ENCODE peak calls at places on chromosomes 12 and 14, in five cellular contexts. X, M, E, A and J are unnamed samples. For H3K4me1, the result is how much of the 10 kb centered on the place peaks cover.

GRCh38 chr12:27305673-27306504 is 26.7 kb upstream of the BMAL2 start:
- DNase-seq in X (peak), M (peak), E (no peak), A (no peak), J (no peak)

GRCh38 chr12:39442895-39443703 is at the start of gene KIF21A:
- DNase-seq in X (peak), M (peak), E (peak), A (peak), J (peak)

GRCh38 chr14:22900088-22900799 is 17.2 kb downstream of the REM2 start:
- DNase-seq in X (peak), M (peak), E (peak), A (peak), J (peak)

GRCh38 chr12:80857311-80857710 is 80.4 kb downstream of the LIN7A start:
- DNase-seq in X (no peak), M (peak), E (no peak), A (no peak), J (no peak)

GRCh38 chr12:67222302-67222701 is 46.9 kb upstream of the CAND1 start:
- DNase-seq in X (peak), M (peak), E (no peak), A (peak), J (peak)

GRCh38 chr12:76942276-76942675 is 63.5 kb upstream of the CSRP2 start:
- DNase-seq in X (no peak), M (peak), E (no peak), A (no peak), J (no peak)

GRCh38 chr12:111406474-111407370 is 999 bp downstream of the SH2B3 start:
- DNase-seq in X (no peak), M (no peak), E (no peak), A (no peak), J (peak)

GRCh38 chr14:76977793-76978730 is 50.4 kb downstream of the IRF2BPL start:
- DNase-seq in X (no peak), M (peak), E (no peak), A (peak), J (peak)

GRCh38 chr12:65171073-65171472 is 1.7 kb downstream of the LEMD3 start:
- DNase-seq in X (no peak), M (peak), E (no peak), A (no peak), J (no peak)

GRCh38 chr12:123104809-123105208 is 46.1 kb downstream of the PITPNM2 start:
- DNase-seq in X (no peak), M (no peak), E (no peak), A (no peak), J (peak)

GRCh38 chr14:102831163-102831804 is 54.0 kb downstream of the TRAF3 start:
- DNase-seq in X (no peak), M (no peak), E (no peak), A (no peak), J (no peak)

GRCh38 chr12:40314927-40315326 is 90.1 kb downstream of the LRRK2 start:
- DNase-seq in X (no peak), M (no peak), E (no peak), A (no peak), J (no peak)

GRCh38 chr12:122082621-122083356 is 4.2 kb downstream of the MLXIP start:
- DNase-seq in X (no peak), M (no peak), E (no peak), A (no peak), J (no peak)

GRCh38 chr12:104699489-104700194 is 242.9 kb downstream of the CHST11 start:
- DNase-seq in X (no peak), M (peak), E (no peak), A (no peak), J (no peak)

GRCh38 chr12:47033797-47034555 is 45.4 kb upstream of the PCED1B start:
- DNase-seq in X (no peak), M (peak), E (no peak), A (no peak), J (no peak)

GRCh38 chr12:4900327-4900726 is 9.4 kb upstream of the KCNA1 start:
- DNase-seq in X (no peak), M (peak), E (no peak), A (no peak), J (no peak)

GRCh38 chr12:14416658-14417057 is 51.2 kb downstream of the ATF7IP start:
- DNase-seq in X (no peak), M (peak), E (no peak), A (no peak), J (peak)

GRCh38 chr14:25007832-25008231 is 42.1 kb downstream of the STXBP6 start:
- DNase-seq in X (no peak), M (no peak), E (no peak), A (peak), J (no peak)

GRCh38 chr14:104794099-104794498 is 1.4 kb downstream of the AKT1 start:
- DNase-seq in X (no peak), M (peak), E (no peak), A (peak), J (peak)

GRCh38 chr12:53221203-53222076 is 10.6 kb downstream of the RARG start:
- DNase-seq in X (no peak), M (peak), E (peak), A (peak), J (peak)

GRCh38 chr12:20024194-20024593 is 344.1 kb upstream of the PDE3A start:
- DNase-seq in X (no peak), M (no peak), E (no peak), A (no peak), J (no peak)

GRCh38 chr12:124491310-124491709 is 76.1 kb downstream of the NCOR2 start:
- DNase-seq in X (no peak), M (no peak), E (no peak), A (no peak), J (no peak)

GRCh38 chr12:12715459-12716150 is 1.6 kb upstream of the CDKN1B start:
- DNase-seq in X (no peak), M (peak), E (no peak), A (no peak), J (peak)

GRCh38 chr14:104895786-104896642 is 28.7 kb upstream of the PLD4 start:
- DNase-seq in X (no peak), M (no peak), E (peak), A (no peak), J (peak)

GRCh38 chr12:122139266-122139665 is 34.8 kb downstream of the IL31 start:
- DNase-seq in X (no peak), M (no peak), E (no peak), A (no peak), J (no peak)

GRCh38 chr12:92988622-92989130 is 59.6 kb upstream of the EEA1 start:
- DNase-seq in X (no peak), M (no peak), E (no peak), A (no peak), J (no peak)
- H3K4me3 ChIP-seq in X (no peak), M (no peak), E (no peak), A (no peak), J (no peak)

GRCh38 chr14:89963288-89963978 is 7.7 kb downstream of the TDP1 start:
- DNase-seq in X (no peak), M (no peak), E (no peak), A (no peak), J (no peak)

GRCh38 chr14:89959853-89960493 is 4.2 kb downstream of the TDP1 start:
- DNase-seq in X (no peak), M (no peak), E (no peak), A (no peak), J (no peak)

GRCh38 chr14:89960895-89961294 is 5.2 kb downstream of the TDP1 start:
- DNase-seq in X (no peak), M (no peak), E (no peak), A (no peak), J (peak)

GRCh38 chr14:89965839-89966238 is 10.1 kb downstream of the TDP1 start:
- DNase-seq in X (no peak), M (no peak), E (no peak), A (no peak), J (no peak)
- H3K4me1 ChIP-seq in X (under half), M (under half), E (under half), A (under half), J (under half)

DNA sequence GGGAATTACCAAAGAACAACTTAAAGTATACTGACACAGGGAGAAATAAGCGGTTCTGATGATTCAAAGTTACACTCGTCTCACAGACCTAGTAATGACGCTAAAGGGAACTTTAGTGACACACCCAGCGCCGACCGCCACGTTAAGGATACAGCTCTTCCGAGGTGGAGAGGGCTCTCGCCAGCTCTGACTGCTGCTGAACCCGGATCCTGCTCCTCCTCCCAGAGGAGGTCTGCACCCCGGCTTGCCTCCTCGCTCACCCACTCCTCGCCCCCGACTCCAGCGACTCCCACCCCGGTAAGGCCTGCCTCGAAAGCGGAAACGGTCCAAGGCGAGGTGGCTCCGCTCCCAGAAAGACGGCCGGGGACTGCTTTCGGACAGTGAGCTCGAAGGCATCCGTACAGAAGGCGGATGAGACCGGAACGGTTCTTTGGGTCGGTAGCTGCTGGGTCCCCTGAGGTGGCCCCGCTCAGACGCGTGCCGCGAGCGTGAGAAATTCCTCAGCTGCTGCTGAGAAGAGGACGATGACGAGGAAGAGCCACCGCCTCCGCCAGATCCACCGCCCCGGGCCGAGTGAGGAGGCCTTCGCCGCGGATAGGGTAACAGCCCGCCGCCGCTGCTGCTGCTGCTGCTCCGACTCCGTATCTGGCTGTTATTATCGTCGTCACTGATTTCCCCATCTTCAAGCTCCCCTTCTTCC is 637 bp downstream of the ZFC3H1 start:
- DNase-seq in X (no peak), M (peak), E (peak), A (peak), J (peak)
- H3K4me3 ChIP-seq in X (peak), M (peak), E (peak), A (peak), J (peak)

GRCh38 chr12:69508091-69508490 is 37.9 kb downstream of the FRS2 start:
- DNase-seq in X (no peak), M (peak), E (no peak), A (no peak), J (no peak)
- H3K4me1 ChIP-seq in X (under half), M (under half), E (under half), A (under half), J (under half)

GRCh38 chr14:69289811-69290520 is 30.0 kb downstream of the GALNT16 start:
- DNase-seq in X (no peak), M (no peak), E (no peak), A (no peak), J (peak)
- H3K4me3 ChIP-seq in X (no peak), M (no peak), E (no peak), A (no peak), J (no peak)